ENCODE peak calls at places on chromosomes 12 and 14, in ten cellular contexts. One of them, this sample, is unnamed.

GRCh38 chr12:3185260-3185870 is 108.2 kb downstream of the TSPAN9 start:
- DNase-seq in mesothelial cell of epicardium: no peak
- DNase-seq in GM12865: no peak
- DNase-seq in endodermal cell: peak
- DNase-seq in CD4-positive, alpha-beta T cell: no peak
- DNase-seq in fibroblast of pulmonary artery: no peak
- DNase-seq in CD8-positive, alpha-beta T cell: no peak
- DNase-seq in H9: no peak
- DNase-seq in A549: no peak
- DNase-seq in lower leg skin: no peak
- DNase-seq in this sample: no peak

GRCh38 chr12:14827043-14827442 is 13.1 kb upstream of the SMCO3 start:
- DNase-seq in CD8-positive, alpha-beta T cell: no peak
- DNase-seq in GM12865: no peak
- DNase-seq in endodermal cell: no peak
- DNase-seq in lower leg skin: no peak
- DNase-seq in mesothelial cell of epicardium: no peak
- DNase-seq in CD4-positive, alpha-beta T cell: no peak
- DNase-seq in A549: no peak
- DNase-seq in H9: no peak
- DNase-seq in fibroblast of pulmonary artery: no peak
- DNase-seq in this sample: no peak

GRCh38 chr12:93378373-93379310 is 917 bp downstream of the NUDT4 start:
- DNase-seq in CD8-positive, alpha-beta T cell: peak
- DNase-seq in A549: peak
- DNase-seq in fibroblast of pulmonary artery: peak
- DNase-seq in CD4-positive, alpha-beta T cell: peak
- DNase-seq in endodermal cell: peak
- DNase-seq in lower leg skin: peak
- DNase-seq in H9: peak
- DNase-seq in mesothelial cell of epicardium: no peak
- DNase-seq in GM12865: peak
- DNase-seq in this sample: peak

GRCh38 chr12:130339946-130340345 is 2.3 kb downstream of the PIWIL1 start:
- DNase-seq in fibroblast of pulmonary artery: no peak
- DNase-seq in A549: peak
- DNase-seq in H9: no peak
- DNase-seq in CD4-positive, alpha-beta T cell: no peak
- DNase-seq in CD8-positive, alpha-beta T cell: no peak
- DNase-seq in endodermal cell: peak
- DNase-seq in lower leg skin: no peak
- DNase-seq in GM12865: no peak
- DNase-seq in mesothelial cell of epicardium: no peak
- DNase-seq in this sample: no peak

GRCh38 chr12:67068773-67069450 is 200.2 kb upstream of the CAND1 start:
- DNase-seq in GM12865: peak
- DNase-seq in H9: peak
- DNase-seq in A549: peak
- DNase-seq in endodermal cell: peak
- DNase-seq in mesothelial cell of epicardium: peak
- DNase-seq in CD4-positive, alpha-beta T cell: no peak
- DNase-seq in lower leg skin: no peak
- DNase-seq in fibroblast of pulmonary artery: peak
- DNase-seq in CD8-positive, alpha-beta T cell: no peak
- DNase-seq in this sample: peak

GRCh38 chr12:113048716-113049127 is 7.8 kb upstream of the DTX1 start:
- DNase-seq in lower leg skin: peak
- DNase-seq in mesothelial cell of epicardium: no peak
- DNase-seq in A549: peak
- DNase-seq in GM12865: peak
- DNase-seq in CD8-positive, alpha-beta T cell: peak
- DNase-seq in endodermal cell: peak
- DNase-seq in CD4-positive, alpha-beta T cell: peak
- DNase-seq in fibroblast of pulmonary artery: peak
- DNase-seq in H9: peak
- DNase-seq in this sample: peak

GRCh38 chr12:102645968-102646367 is 165.6 kb upstream of the IGF1 start:
- DNase-seq in CD8-positive, alpha-beta T cell: no peak
- DNase-seq in GM12865: no peak
- DNase-seq in CD4-positive, alpha-beta T cell: no peak
- DNase-seq in A549: no peak
- DNase-seq in lower leg skin: no peak
- DNase-seq in mesothelial cell of epicardium: no peak
- DNase-seq in fibroblast of pulmonary artery: no peak
- DNase-seq in endodermal cell: no peak
- DNase-seq in H9: no peak
- DNase-seq in this sample: no peak

GRCh38 chr12:95723693-95724384 is 66.7 kb downstream of the NTN4 start:
- DNase-seq in GM12865: no peak
- DNase-seq in CD4-positive, alpha-beta T cell: no peak
- DNase-seq in fibroblast of pulmonary artery: no peak
- DNase-seq in mesothelial cell of epicardium: no peak
- DNase-seq in endodermal cell: no peak
- DNase-seq in CD8-positive, alpha-beta T cell: no peak
- DNase-seq in H9: no peak
- DNase-seq in lower leg skin: no peak
- DNase-seq in A549: no peak
- DNase-seq in this sample: no peak

GRCh38 chr12:114958538-114958937 is 274.6 kb upstream of the TBX3 start:
- DNase-seq in lower leg skin: no peak
- DNase-seq in A549: no peak
- DNase-seq in endodermal cell: no peak
- DNase-seq in GM12865: no peak
- DNase-seq in CD8-positive, alpha-beta T cell: no peak
- DNase-seq in fibroblast of pulmonary artery: no peak
- DNase-seq in H9: no peak
- DNase-seq in CD4-positive, alpha-beta T cell: no peak
- DNase-seq in mesothelial cell of epicardium: no peak
- DNase-seq in this sample: no peak

GRCh38 chr12:42695490-42695995 is 106.0 kb upstream of the PRICKLE1 start:
- DNase-seq in mesothelial cell of epicardium: no peak
- DNase-seq in lower leg skin: no peak
- DNase-seq in A549: no peak
- DNase-seq in CD8-positive, alpha-beta T cell: no peak
- DNase-seq in endodermal cell: no peak
- DNase-seq in GM12865: peak
- DNase-seq in fibroblast of pulmonary artery: no peak
- DNase-seq in H9: no peak
- DNase-seq in CD4-positive, alpha-beta T cell: no peak
- DNase-seq in this sample: no peak

DNA sequence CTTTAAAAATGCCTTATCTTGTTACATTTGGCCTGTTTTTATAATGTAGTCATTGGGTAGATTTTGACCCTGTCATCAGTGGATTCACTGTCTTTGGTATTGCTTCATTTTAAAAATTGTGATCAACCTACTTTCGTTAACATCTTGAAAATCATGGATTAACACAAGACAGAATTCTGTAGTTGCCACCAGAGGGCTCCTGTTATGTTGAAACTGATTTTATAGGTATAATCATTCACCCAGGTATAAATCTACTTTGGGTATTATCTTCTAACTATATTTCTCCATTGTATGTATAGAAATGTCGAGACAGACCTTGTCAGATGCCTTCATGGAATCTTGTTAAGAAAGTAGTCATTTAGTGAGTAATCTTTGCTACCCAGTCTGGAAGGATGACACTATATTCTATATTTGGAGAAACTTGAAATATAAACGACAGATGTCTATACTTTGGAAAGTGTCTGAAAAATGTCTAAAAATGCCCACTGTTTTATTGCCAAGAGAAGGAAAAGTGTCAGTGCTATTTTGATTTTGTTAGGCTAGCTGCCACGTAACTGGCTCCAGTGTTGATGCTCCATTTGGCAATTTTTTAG is 129.4 kb downstream of the PELI2 start:
- DNase-seq in fibroblast of pulmonary artery: peak
- DNase-seq in lower leg skin: no peak
- DNase-seq in A549: no peak
- DNase-seq in H9: no peak
- DNase-seq in CD8-positive, alpha-beta T cell: no peak
- DNase-seq in endodermal cell: no peak
- DNase-seq in CD4-positive, alpha-beta T cell: no peak
- DNase-seq in mesothelial cell of epicardium: no peak
- DNase-seq in GM12865: no peak
- DNase-seq in this sample: no peak
- TF ChIP-seq CTCF in fibroblast of pulmonary artery: peak
- TF ChIP-seq CTCF in lower leg skin: no peak
- TF ChIP-seq CTCF in A549: peak
- TF ChIP-seq CTCF in H9: peak
- TF ChIP-seq CTCF in CD8-positive, alpha-beta T cell: no peak
- TF ChIP-seq CTCF in endodermal cell: peak
- TF ChIP-seq CTCF in CD4-positive, alpha-beta T cell: no peak
- TF ChIP-seq CTCF in mesothelial cell of epicardium: no peak
- TF ChIP-seq CTCF in GM12865: no peak
- TF ChIP-seq CTCF in this sample: peak

DNA sequence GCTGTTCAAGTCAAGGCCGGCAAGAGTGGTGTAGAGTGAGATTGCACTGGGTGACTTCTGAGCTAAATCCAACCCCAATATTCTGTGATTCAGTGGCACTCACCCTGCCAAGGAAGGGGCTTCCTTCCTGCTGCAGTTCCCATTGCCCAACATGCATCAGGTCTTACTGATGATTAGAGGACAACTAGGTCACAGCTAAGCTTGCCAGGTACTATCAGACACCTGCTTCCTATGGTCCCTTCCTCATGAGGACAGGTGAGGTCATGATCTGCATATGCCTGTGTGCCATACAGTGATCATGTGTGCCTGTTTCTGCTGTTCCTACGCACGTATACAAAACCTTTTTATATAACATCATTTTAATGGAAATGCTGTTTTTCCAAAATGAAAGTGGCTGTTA is 1.7 kb upstream of the CTDSP2 start:
- DNase-seq in fibroblast of pulmonary artery: no peak
- DNase-seq in mesothelial cell of epicardium: no peak
- DNase-seq in A549: no peak
- DNase-seq in lower leg skin: no peak
- DNase-seq in CD8-positive, alpha-beta T cell: no peak
- DNase-seq in H9: no peak
- DNase-seq in CD4-positive, alpha-beta T cell: no peak
- DNase-seq in GM12865: no peak
- DNase-seq in endodermal cell: no peak
- DNase-seq in this sample: no peak
- TF ChIP-seq CTCF in fibroblast of pulmonary artery: no peak
- TF ChIP-seq CTCF in mesothelial cell of epicardium: no peak
- TF ChIP-seq CTCF in A549: no peak
- TF ChIP-seq CTCF in lower leg skin: no peak
- TF ChIP-seq CTCF in CD8-positive, alpha-beta T cell: no peak
- TF ChIP-seq CTCF in H9: no peak
- TF ChIP-seq CTCF in CD4-positive, alpha-beta T cell: no peak
- TF ChIP-seq CTCF in GM12865: no peak
- TF ChIP-seq CTCF in endodermal cell: no peak
- TF ChIP-seq CTCF in this sample: no peak

DNA sequence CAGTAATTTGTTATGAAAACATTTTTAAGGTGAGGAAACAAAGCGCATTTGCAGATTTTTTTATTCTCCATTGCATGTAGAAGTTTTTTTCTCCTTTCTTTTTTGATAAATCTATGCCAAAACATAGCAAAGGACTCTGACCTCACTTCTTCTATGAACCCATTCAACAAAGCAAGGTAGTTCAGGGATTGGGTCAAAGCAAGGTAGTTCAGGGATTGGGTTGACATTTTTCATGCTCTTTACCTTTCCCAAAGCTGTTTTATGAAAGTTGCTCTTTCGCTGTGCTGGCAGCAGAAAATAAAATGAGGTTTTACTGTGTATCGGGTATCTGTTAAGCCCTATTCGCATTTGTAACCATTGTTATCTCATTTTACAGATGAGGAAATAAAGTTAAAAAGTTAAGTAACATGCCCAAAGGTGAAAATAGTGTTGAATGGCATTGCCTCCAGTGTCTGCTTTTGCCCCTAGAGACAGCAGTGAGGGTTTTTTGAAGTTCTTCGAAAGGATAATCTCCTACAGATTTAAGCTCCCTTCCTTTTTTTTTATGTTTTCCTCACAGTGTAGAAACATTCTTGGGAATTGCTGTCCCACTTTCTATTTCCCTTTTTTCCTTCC is 10.6 kb downstream of the STRAP start:
- DNase-seq in CD4-positive, alpha-beta T cell: no peak
- DNase-seq in fibroblast of pulmonary artery: no peak
- DNase-seq in CD8-positive, alpha-beta T cell: no peak
- DNase-seq in mesothelial cell of epicardium: no peak
- DNase-seq in lower leg skin: no peak
- DNase-seq in endodermal cell: no peak
- DNase-seq in GM12865: no peak
- DNase-seq in H9: no peak
- DNase-seq in A549: no peak
- DNase-seq in this sample: no peak
- TF ChIP-seq CTCF in CD4-positive, alpha-beta T cell: no peak
- TF ChIP-seq CTCF in fibroblast of pulmonary artery: no peak
- TF ChIP-seq CTCF in CD8-positive, alpha-beta T cell: no peak
- TF ChIP-seq CTCF in mesothelial cell of epicardium: no peak
- TF ChIP-seq CTCF in lower leg skin: no peak
- TF ChIP-seq CTCF in endodermal cell: peak
- TF ChIP-seq CTCF in GM12865: no peak
- TF ChIP-seq CTCF in H9: no peak
- TF ChIP-seq CTCF in A549: no peak
- TF ChIP-seq CTCF in this sample: no peak

DNA sequence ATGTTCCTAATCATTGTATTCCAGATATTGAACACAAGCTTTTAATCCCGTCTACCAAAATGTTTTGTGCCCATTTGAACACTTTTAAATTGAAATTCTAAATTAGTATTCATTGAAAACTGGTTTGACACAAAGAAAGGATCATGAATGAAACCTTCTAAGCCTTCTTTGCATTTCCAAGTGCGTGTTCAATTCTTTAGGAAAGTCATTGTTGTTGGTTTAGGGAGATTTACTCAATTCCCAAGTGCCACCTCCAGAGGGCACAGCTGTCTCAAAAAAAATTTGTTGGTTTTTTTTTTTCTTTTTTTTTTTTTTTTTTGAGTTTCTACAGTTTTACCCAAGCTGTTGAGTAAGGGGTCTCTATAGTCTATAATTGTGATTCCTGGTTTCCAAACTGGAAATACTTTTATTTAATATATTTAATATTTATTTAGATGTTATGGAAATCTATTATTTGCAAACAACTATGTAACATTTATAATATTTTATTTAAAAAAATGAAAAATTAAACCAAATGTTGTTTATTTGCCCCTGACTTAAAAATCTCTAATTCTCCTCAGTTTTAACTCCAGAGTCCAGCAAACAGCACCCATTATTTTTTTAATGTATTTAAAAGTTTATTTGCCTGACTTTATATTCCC is 79.9 kb downstream of the NEDD1 start:
- DNase-seq in lower leg skin: no peak
- DNase-seq in CD4-positive, alpha-beta T cell: no peak
- DNase-seq in CD8-positive, alpha-beta T cell: no peak
- DNase-seq in A549: peak
- DNase-seq in fibroblast of pulmonary artery: peak
- DNase-seq in endodermal cell: peak
- DNase-seq in H9: no peak
- DNase-seq in mesothelial cell of epicardium: no peak
- DNase-seq in GM12865: peak
- DNase-seq in this sample: peak
- TF ChIP-seq CTCF in lower leg skin: no peak
- TF ChIP-seq CTCF in CD4-positive, alpha-beta T cell: peak
- TF ChIP-seq CTCF in CD8-positive, alpha-beta T cell: peak
- TF ChIP-seq CTCF in A549: peak
- TF ChIP-seq CTCF in fibroblast of pulmonary artery: peak
- TF ChIP-seq CTCF in endodermal cell: peak
- TF ChIP-seq CTCF in H9: peak
- TF ChIP-seq CTCF in mesothelial cell of epicardium: peak
- TF ChIP-seq CTCF in GM12865: peak
- TF ChIP-seq CTCF in this sample: peak

GRCh38 chr12:47886471-47887240 is 18.1 kb downstream of the VDR start:
- DNase-seq in GM12865: no peak
- DNase-seq in A549: no peak
- DNase-seq in endodermal cell: no peak
- DNase-seq in H9: no peak
- DNase-seq in CD4-positive, alpha-beta T cell: no peak
- DNase-seq in mesothelial cell of epicardium: no peak
- DNase-seq in CD8-positive, alpha-beta T cell: no peak
- DNase-seq in fibroblast of pulmonary artery: no peak
- DNase-seq in lower leg skin: no peak
- DNase-seq in this sample: no peak
- TF ChIP-seq CTCF in GM12865: no peak
- TF ChIP-seq CTCF in A549: no peak
- TF ChIP-seq CTCF in endodermal cell: no peak
- TF ChIP-seq CTCF in H9: no peak
- TF ChIP-seq CTCF in CD4-positive, alpha-beta T cell: no peak
- TF ChIP-seq CTCF in mesothelial cell of epicardium: no peak
- TF ChIP-seq CTCF in CD8-positive, alpha-beta T cell: no peak
- TF ChIP-seq CTCF in fibroblast of pulmonary artery: peak
- TF ChIP-seq CTCF in lower leg skin: no peak
- TF ChIP-seq CTCF in this sample: no peak